ENCODE peak calls at places on chromosomes 12 and 14, in nine cellular contexts. One of them, this sample, is unnamed. For H3K4me1, the result is how much of the 10 kb centered on the place peaks cover.

GRCh38 chr14:90827919-90828610 is 11.8 kb upstream of the TTC7B start:
- DNase-seq in aorta: peak
- DNase-seq in mucosa of descending colon: peak
- DNase-seq in upper lobe of right lung: peak
- DNase-seq in vagina: peak
- DNase-seq in suprapubic skin: peak
- DNase-seq in kidney: peak
- DNase-seq in GM23338: peak
- DNase-seq in cardiac muscle cell: peak
- DNase-seq in this sample: peak

GRCh38 chr12:57755454-57756372 is 810 bp downstream of the MARCHF9 start:
- DNase-seq in aorta: no peak
- DNase-seq in kidney: peak
- DNase-seq in mucosa of descending colon: peak
- DNase-seq in suprapubic skin: no peak
- DNase-seq in cardiac muscle cell: peak
- DNase-seq in upper lobe of right lung: peak
- DNase-seq in vagina: no peak
- DNase-seq in GM23338: peak
- DNase-seq in this sample: peak

GRCh38 chr14:100666403-100666802 is 60.3 kb upstream of the DLK1 start:
- DNase-seq in upper lobe of right lung: no peak
- DNase-seq in suprapubic skin: no peak
- DNase-seq in kidney: peak
- DNase-seq in mucosa of descending colon: no peak
- DNase-seq in cardiac muscle cell: no peak
- DNase-seq in vagina: no peak
- DNase-seq in GM23338: no peak
- DNase-seq in aorta: no peak
- DNase-seq in this sample: no peak

GRCh38 chr14:66105819-66106218 is 380.4 kb upstream of the CCDC196 start:
- DNase-seq in cardiac muscle cell: no peak
- DNase-seq in suprapubic skin: no peak
- DNase-seq in aorta: no peak
- DNase-seq in upper lobe of right lung: no peak
- DNase-seq in GM23338: no peak
- DNase-seq in vagina: no peak
- DNase-seq in mucosa of descending colon: no peak
- DNase-seq in kidney: no peak
- DNase-seq in this sample: no peak

GRCh38 chr12:115070313-115070712 is 386.3 kb upstream of the TBX3 start:
- DNase-seq in vagina: no peak
- DNase-seq in kidney: no peak
- DNase-seq in suprapubic skin: no peak
- DNase-seq in cardiac muscle cell: no peak
- DNase-seq in upper lobe of right lung: no peak
- DNase-seq in aorta: no peak
- DNase-seq in mucosa of descending colon: no peak
- DNase-seq in GM23338: no peak
- DNase-seq in this sample: no peak

GRCh38 chr12:85872497-85873091 is 1.5 kb upstream of the NTS start:
- DNase-seq in suprapubic skin: no peak
- DNase-seq in vagina: no peak
- DNase-seq in aorta: no peak
- DNase-seq in mucosa of descending colon: no peak
- DNase-seq in GM23338: peak
- DNase-seq in cardiac muscle cell: peak
- DNase-seq in upper lobe of right lung: no peak
- DNase-seq in kidney: no peak
- DNase-seq in this sample: no peak

GRCh38 chr12:96493101-96493500 is 3.7 kb downstream of the CFAP54 start:
- DNase-seq in upper lobe of right lung: no peak
- DNase-seq in kidney: no peak
- DNase-seq in cardiac muscle cell: no peak
- DNase-seq in mucosa of descending colon: no peak
- DNase-seq in suprapubic skin: no peak
- DNase-seq in aorta: no peak
- DNase-seq in GM23338: no peak
- DNase-seq in vagina: no peak
- DNase-seq in this sample: no peak

GRCh38 chr14:96803958-96804357 is 6.8 kb downstream of the VRK1 start:
- DNase-seq in mucosa of descending colon: no peak
- DNase-seq in cardiac muscle cell: no peak
- DNase-seq in upper lobe of right lung: no peak
- DNase-seq in GM23338: no peak
- DNase-seq in kidney: no peak
- DNase-seq in suprapubic skin: no peak
- DNase-seq in vagina: no peak
- DNase-seq in aorta: no peak
- DNase-seq in this sample: no peak

GRCh38 chr12:109461846-109462766 is 15.0 kb downstream of the KCTD10 start:
- DNase-seq in kidney: peak
- DNase-seq in suprapubic skin: peak
- DNase-seq in mucosa of descending colon: peak
- DNase-seq in cardiac muscle cell: peak
- DNase-seq in vagina: peak
- DNase-seq in upper lobe of right lung: peak
- DNase-seq in GM23338: no peak
- DNase-seq in aorta: peak
- DNase-seq in this sample: no peak

GRCh38 chr14:89351958-89352404 is 65.1 kb downstream of the FOXN3 start:
- DNase-seq in GM23338: no peak
- DNase-seq in vagina: no peak
- DNase-seq in aorta: no peak
- DNase-seq in upper lobe of right lung: no peak
- DNase-seq in mucosa of descending colon: no peak
- DNase-seq in suprapubic skin: no peak
- DNase-seq in cardiac muscle cell: no peak
- DNase-seq in kidney: no peak
- DNase-seq in this sample: no peak

GRCh38 chr14:100662850-100663527 is 63.7 kb upstream of the DLK1 start:
- DNase-seq in mucosa of descending colon: peak
- DNase-seq in upper lobe of right lung: peak
- DNase-seq in kidney: no peak
- DNase-seq in vagina: no peak
- DNase-seq in suprapubic skin: no peak
- DNase-seq in aorta: peak
- DNase-seq in GM23338: peak
- DNase-seq in cardiac muscle cell: peak
- DNase-seq in this sample: peak

GRCh38 chr12:11070999-11071398 is 8.9 kb upstream of the TAS2R46 start:
- DNase-seq in upper lobe of right lung: no peak
- DNase-seq in GM23338: no peak
- DNase-seq in suprapubic skin: no peak
- DNase-seq in cardiac muscle cell: no peak
- DNase-seq in kidney: no peak
- DNase-seq in vagina: no peak
- DNase-seq in mucosa of descending colon: no peak
- DNase-seq in aorta: no peak
- DNase-seq in this sample: no peak

GRCh38 chr14:27605298-27605697 is 1007.5 kb upstream of the NOVA1 start:
- DNase-seq in suprapubic skin: no peak
- DNase-seq in aorta: no peak
- DNase-seq in upper lobe of right lung: no peak
- DNase-seq in vagina: no peak
- DNase-seq in kidney: no peak
- DNase-seq in GM23338: peak
- DNase-seq in mucosa of descending colon: no peak
- DNase-seq in cardiac muscle cell: no peak
- DNase-seq in this sample: no peak

GRCh38 chr14:75543258-75543657 is 21.0 kb downstream of the BATF start:
- DNase-seq in aorta: no peak
- DNase-seq in cardiac muscle cell: no peak
- DNase-seq in mucosa of descending colon: no peak
- DNase-seq in GM23338: no peak
- DNase-seq in kidney: no peak
- DNase-seq in vagina: no peak
- DNase-seq in suprapubic skin: no peak
- DNase-seq in upper lobe of right lung: no peak
- DNase-seq in this sample: no peak

GRCh38 chr12:108773798-108774788 is 42.8 kb upstream of the CORO1C start:
- DNase-seq in cardiac muscle cell: no peak
- DNase-seq in upper lobe of right lung: peak
- DNase-seq in GM23338: peak
- DNase-seq in vagina: peak
- DNase-seq in kidney: peak
- DNase-seq in aorta: peak
- DNase-seq in mucosa of descending colon: peak
- DNase-seq in suprapubic skin: peak
- DNase-seq in this sample: no peak

GRCh38 chr14:58282925-58283593 is 15.3 kb upstream of the ARID4A start:
- DNase-seq in suprapubic skin: no peak
- DNase-seq in upper lobe of right lung: no peak
- DNase-seq in GM23338: no peak
- DNase-seq in kidney: no peak
- DNase-seq in mucosa of descending colon: no peak
- DNase-seq in vagina: no peak
- DNase-seq in aorta: no peak
- DNase-seq in cardiac muscle cell: no peak
- DNase-seq in this sample: no peak

GRCh38 chr12:89477633-89478279 is 46.8 kb downstream of the GALNT4 start:
- DNase-seq in cardiac muscle cell: no peak
- DNase-seq in mucosa of descending colon: no peak
- DNase-seq in GM23338: no peak
- DNase-seq in vagina: no peak
- DNase-seq in upper lobe of right lung: no peak
- DNase-seq in kidney: no peak
- DNase-seq in aorta: no peak
- DNase-seq in suprapubic skin: no peak
- DNase-seq in this sample: no peak

GRCh38 chr12:103805961-103806360 is 35.1 kb downstream of the NT5DC3 start:
- DNase-seq in suprapubic skin: no peak
- DNase-seq in GM23338: no peak
- DNase-seq in cardiac muscle cell: no peak
- DNase-seq in mucosa of descending colon: no peak
- DNase-seq in vagina: peak
- DNase-seq in upper lobe of right lung: no peak
- DNase-seq in kidney: no peak
- DNase-seq in aorta: no peak
- DNase-seq in this sample: no peak
- H3K4me3 ChIP-seq in suprapubic skin: no peak
- H3K4me3 ChIP-seq in GM23338: no peak
- H3K4me3 ChIP-seq in cardiac muscle cell: no peak
- H3K4me3 ChIP-seq in mucosa of descending colon: no peak
- H3K4me3 ChIP-seq in vagina: no peak
- H3K4me3 ChIP-seq in upper lobe of right lung: no peak
- H3K4me3 ChIP-seq in kidney: no peak
- H3K4me3 ChIP-seq in aorta: no peak
- H3K4me3 ChIP-seq in this sample: no peak

GRCh38 chr12:113068312-113068935 is 11.9 kb downstream of the DTX1 start:
- DNase-seq in upper lobe of right lung: peak
- DNase-seq in suprapubic skin: no peak
- DNase-seq in GM23338: no peak
- DNase-seq in cardiac muscle cell: no peak
- DNase-seq in aorta: no peak
- DNase-seq in mucosa of descending colon: no peak
- DNase-seq in kidney: no peak
- DNase-seq in vagina: no peak
- DNase-seq in this sample: no peak
- H3K4me1 ChIP-seq in upper lobe of right lung: under half
- H3K4me1 ChIP-seq in suprapubic skin: under half
- H3K4me1 ChIP-seq in GM23338: under half
- H3K4me1 ChIP-seq in cardiac muscle cell: under half
- H3K4me1 ChIP-seq in aorta: under half
- H3K4me1 ChIP-seq in mucosa of descending colon: under half
- H3K4me1 ChIP-seq in kidney: under half
- H3K4me1 ChIP-seq in vagina: under half
- H3K4me1 ChIP-seq in this sample: under half

DNA sequence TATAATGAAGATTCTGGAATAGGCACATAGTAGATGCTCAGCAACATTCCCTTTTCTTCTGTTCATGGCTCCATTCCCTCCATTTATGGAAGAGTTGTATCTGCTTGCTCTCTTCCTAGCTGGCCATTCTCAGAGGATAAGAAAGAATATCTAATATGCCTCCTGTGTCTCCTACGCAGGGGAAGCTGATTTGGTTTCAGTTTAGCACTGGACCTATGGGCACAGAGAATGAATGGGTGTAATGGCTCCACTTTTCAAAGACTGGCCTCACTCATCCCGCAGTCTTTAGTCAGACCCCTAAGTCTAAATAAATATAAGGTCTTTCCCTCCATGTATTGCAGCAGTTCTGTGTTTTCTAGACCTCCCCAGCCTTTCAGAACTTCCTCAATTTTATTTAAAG is 2.0 kb downstream of the PKP2 start:
- DNase-seq in GM23338: no peak
- DNase-seq in upper lobe of right lung: no peak
- DNase-seq in cardiac muscle cell: peak
- DNase-seq in kidney: no peak
- DNase-seq in vagina: no peak
- DNase-seq in suprapubic skin: no peak
- DNase-seq in aorta: no peak
- DNase-seq in mucosa of descending colon: no peak
- DNase-seq in this sample: no peak
- H3K4me3 ChIP-seq in GM23338: peak
- H3K4me3 ChIP-seq in upper lobe of right lung: no peak
- H3K4me3 ChIP-seq in cardiac muscle cell: peak
- H3K4me3 ChIP-seq in kidney: no peak
- H3K4me3 ChIP-seq in vagina: no peak
- H3K4me3 ChIP-seq in suprapubic skin: peak
- H3K4me3 ChIP-seq in aorta: no peak
- H3K4me3 ChIP-seq in mucosa of descending colon: no peak
- H3K4me3 ChIP-seq in this sample: no peak

GRCh38 chr14:95511687-95512086 is 4.8 kb downstream of the SYNE3 start:
- DNase-seq in kidney: no peak
- DNase-seq in suprapubic skin: peak
- DNase-seq in upper lobe of right lung: no peak
- DNase-seq in aorta: peak
- DNase-seq in GM23338: no peak
- DNase-seq in mucosa of descending colon: no peak
- DNase-seq in cardiac muscle cell: no peak
- DNase-seq in vagina: no peak
- DNase-seq in this sample: no peak
- H3K4me1 ChIP-seq in kidney: under half
- H3K4me1 ChIP-seq in suprapubic skin: half or more
- H3K4me1 ChIP-seq in upper lobe of right lung: under half
- H3K4me1 ChIP-seq in aorta: under half
- H3K4me1 ChIP-seq in GM23338: under half
- H3K4me1 ChIP-seq in mucosa of descending colon: under half
- H3K4me1 ChIP-seq in cardiac muscle cell: under half
- H3K4me1 ChIP-seq in vagina: half or more
- H3K4me1 ChIP-seq in this sample: half or more

DNA sequence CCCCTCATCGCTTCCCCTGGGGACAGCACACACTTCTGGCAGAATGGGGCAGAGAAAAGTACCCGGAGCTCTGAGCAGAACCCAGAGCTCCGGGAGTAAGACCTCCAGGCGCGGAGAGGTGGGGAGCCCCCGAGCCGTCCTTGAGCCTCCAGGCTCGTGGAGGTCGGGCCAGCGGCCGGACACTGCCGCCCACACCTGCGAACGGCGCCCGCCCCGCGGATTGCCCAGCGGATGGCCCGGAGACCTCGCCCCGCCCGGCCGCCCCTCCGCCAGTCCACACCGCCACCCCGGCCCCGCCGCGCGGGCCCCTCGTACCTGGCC is 344 bp downstream of the SPTLC2 start:
- DNase-seq in vagina: no peak
- DNase-seq in aorta: no peak
- DNase-seq in kidney: no peak
- DNase-seq in mucosa of descending colon: no peak
- DNase-seq in GM23338: no peak
- DNase-seq in cardiac muscle cell: no peak
- DNase-seq in suprapubic skin: no peak
- DNase-seq in upper lobe of right lung: no peak
- DNase-seq in this sample: peak
- H3K4me3 ChIP-seq in vagina: peak
- H3K4me3 ChIP-seq in aorta: peak
- H3K4me3 ChIP-seq in kidney: peak
- H3K4me3 ChIP-seq in mucosa of descending colon: peak
- H3K4me3 ChIP-seq in GM23338: peak
- H3K4me3 ChIP-seq in cardiac muscle cell: peak
- H3K4me3 ChIP-seq in suprapubic skin: peak
- H3K4me3 ChIP-seq in upper lobe of right lung: peak
- H3K4me3 ChIP-seq in this sample: peak